ENCODE peak calls at places on chromosomes 5 and 9, in seven cellular contexts. G, F, O, U, Z, T and L are unnamed samples.

GRCh38 chr5:171953860-171954701 is 52.4 kb downstream of the FBXW11 start:
- DNase-seq in Z (no peak), G (no peak), T (peak), F (peak), O (no peak), U (no peak), L (no peak)

GRCh38 chr5:156137482-156137881 is 189.5 kb upstream of the SGCD start:
- DNase-seq in T (peak), O (no peak), F (no peak), G (no peak), Z (no peak), U (no peak), L (no peak)

GRCh38 chr9:104276709-104277245 is 182.7 kb downstream of the SMC2 start:
- DNase-seq in T (peak), O (no peak), Z (no peak), F (no peak), G (no peak), U (no peak), L (no peak)

GRCh38 chr9:114720296-114720695 is 38.3 kb upstream of the TEX48 start:
- DNase-seq in O (no peak), U (no peak), Z (no peak), F (no peak), T (no peak), G (no peak), L (no peak)

GRCh38 chr5:42756630-42757601 is at the start of gene CCDC152:
- DNase-seq in G (no peak), Z (peak), U (peak), F (no peak), O (no peak), T (no peak), L (peak)

GRCh38 chr9:123761905-123762605 is 167.9 kb downstream of the DENND1A start:
- DNase-seq in G (no peak), O (no peak), F (no peak), U (no peak), T (peak), Z (no peak), L (no peak)

GRCh38 chr5:135683227-135683626 is 104.4 kb upstream of the CXCL14 start:
- DNase-seq in Z (no peak), T (no peak), U (no peak), F (no peak), G (no peak), O (no peak), L (no peak)

GRCh38 chr5:10301842-10302610 is 5.7 kb downstream of the CMBL start:
- DNase-seq in T (peak), F (no peak), Z (no peak), G (peak), U (no peak), O (no peak), L (no peak)

GRCh38 chr5:36666304-36666703 is 59.9 kb downstream of the SLC1A3 start:
- DNase-seq in U (no peak), F (no peak), G (no peak), T (no peak), O (no peak), Z (no peak), L (no peak)

GRCh38 chr9:16509946-16510504 is 360.4 kb downstream of the BNC2 start:
- DNase-seq in F (peak), O (no peak), U (no peak), G (no peak), T (peak), Z (no peak), L (no peak)

GRCh38 chr5:172144931-172145869 is 42.8 kb downstream of the STK10 start:
- DNase-seq in U (no peak), T (no peak), Z (no peak), O (no peak), G (no peak), F (no peak), L (no peak)

GRCh38 chr9:115513148-115513547 is 395.2 kb upstream of the TNC start:
- DNase-seq in F (no peak), Z (no peak), T (no peak), G (peak), U (no peak), O (no peak), L (no peak)